ENCODE peak calls at places on chromosomes 11 and 22, in four cellular contexts. S, Z, H and G are unnamed samples.

GRCh38 chr22:19961201-19961580 is 19.6 kb upstream of the TXNRD2 start:
- DNase-seq in S (no peak), Z (no peak), H (no peak), G (no peak)

GRCh38 chr22:27804683-27805297 is 3.2 kb upstream of the MN1 start:
- DNase-seq in S (peak; percentile 78), Z (peak; percentile 60), H (peak; percentile 85), G (peak; percentile 77)

GRCh38 chr11:35316161-35316560 is 103.2 kb downstream of the SLC1A2 start:
- DNase-seq in S (no peak), Z (no peak), H (no peak), G (no peak)

GRCh38 chr11:119796363-119797060 is 67.5 kb upstream of the NECTIN1 start:
- DNase-seq in S (no peak), Z (no peak), H (no peak), G (no peak)

GRCh38 chr22:49299821-49300231 is 527.8 kb downstream of the BRD1 start:
- DNase-seq in S (no peak), Z (no peak), H (no peak), G (no peak)

GRCh38 chr11:130634186-130634585 is 185.7 kb downstream of the ADAMTS15 start:
- DNase-seq in S (no peak), Z (no peak), H (no peak), G (no peak)

GRCh38 chr11:133927690-133928627 is 28.8 kb downstream of the IGSF9B start:
- DNase-seq in S (peak; percentile 64), Z (peak; percentile 38), H (peak; percentile 67), G (peak; percentile 86)

GRCh38 chr11:17790453-17790852 is 55.9 kb downstream of the KCNC1 start:
- DNase-seq in S (no peak), Z (no peak), H (no peak), G (no peak)

GRCh38 chr11:5686426-5686825 is 1.6 kb upstream of the TRIM5 start:
- DNase-seq in S (no peak), Z (no peak), H (no peak), G (no peak)

GRCh38 chr11:72483412-72484186 is 49.3 kb upstream of the CLPB start:
- DNase-seq in S (peak; percentile 68), Z (no peak), H (no peak), G (no peak)

GRCh38 chr22:37431811-37432707 is 4.8 kb upstream of the ELFN2 start:
- DNase-seq in S (peak; percentile 67), Z (peak; percentile 100), H (no peak), G (no peak)